ENCODE peak calls at places on chromosomes 6 and 20, in ten cellular contexts. One of them, this sample, is unnamed.

GRCh38 chr20:19734811-19735210 is 23.2 kb upstream of the RIN2 start:
- DNase-seq in RWPE1: no peak
- DNase-seq in aorta: no peak
- DNase-seq in astrocyte: no peak
- DNase-seq in left ventricle myocardium inferior: no peak
- DNase-seq in psoas muscle: no peak
- DNase-seq in body of pancreas: no peak
- DNase-seq in fibroblast of lung: no peak
- DNase-seq in GM23248: no peak
- DNase-seq in WERI-Rb-1: no peak
- DNase-seq in this sample: no peak

GRCh38 chr6:65937982-65938381 is 231.0 kb upstream of the EYS start:
- DNase-seq in GM23248: no peak
- DNase-seq in psoas muscle: no peak
- DNase-seq in fibroblast of lung: peak; percentile 42
- DNase-seq in RWPE1: no peak
- DNase-seq in aorta: peak; percentile 34
- DNase-seq in astrocyte: peak; percentile 6
- DNase-seq in body of pancreas: peak; percentile 14
- DNase-seq in WERI-Rb-1: no peak
- DNase-seq in left ventricle myocardium inferior: no peak
- DNase-seq in this sample: no peak

GRCh38 chr20:45994761-45995160 is 13.9 kb upstream of the MMP9 start:
- DNase-seq in RWPE1: no peak
- DNase-seq in fibroblast of lung: no peak
- DNase-seq in astrocyte: no peak
- DNase-seq in aorta: no peak
- DNase-seq in GM23248: no peak
- DNase-seq in WERI-Rb-1: no peak
- DNase-seq in left ventricle myocardium inferior: no peak
- DNase-seq in psoas muscle: no peak
- DNase-seq in body of pancreas: no peak
- DNase-seq in this sample: no peak

GRCh38 chr6:44316481-44316880 is 3.3 kb upstream of the AARS2 start:
- DNase-seq in WERI-Rb-1: no peak
- DNase-seq in GM23248: no peak
- DNase-seq in body of pancreas: no peak
- DNase-seq in psoas muscle: no peak
- DNase-seq in fibroblast of lung: no peak
- DNase-seq in left ventricle myocardium inferior: no peak
- DNase-seq in aorta: no peak
- DNase-seq in astrocyte: no peak
- DNase-seq in RWPE1: no peak
- DNase-seq in this sample: no peak

GRCh38 chr6:168886306-168886854 is 367.3 kb downstream of the THBS2 start:
- DNase-seq in left ventricle myocardium inferior: no peak
- DNase-seq in RWPE1: no peak
- DNase-seq in astrocyte: no peak
- DNase-seq in aorta: no peak
- DNase-seq in fibroblast of lung: no peak
- DNase-seq in WERI-Rb-1: no peak
- DNase-seq in psoas muscle: no peak
- DNase-seq in GM23248: no peak
- DNase-seq in body of pancreas: peak; percentile 30
- DNase-seq in this sample: no peak

GRCh38 chr6:43368517-43369160 is 808 bp downstream of the ZNF318 start:
- DNase-seq in body of pancreas: peak; percentile 45
- DNase-seq in GM23248: peak; percentile 82
- DNase-seq in left ventricle myocardium inferior: peak; percentile 46
- DNase-seq in WERI-Rb-1: peak; percentile 67
- DNase-seq in fibroblast of lung: peak; percentile 37
- DNase-seq in astrocyte: peak; percentile 34
- DNase-seq in aorta: peak; percentile 84
- DNase-seq in psoas muscle: peak; percentile 71
- DNase-seq in RWPE1: peak; percentile 51
- DNase-seq in this sample: peak; percentile 63

GRCh38 chr20:59222239-59222981 is 58.8 kb downstream of the ZNF831 start:
- DNase-seq in left ventricle myocardium inferior: peak; percentile 83
- DNase-seq in WERI-Rb-1: peak; percentile 87
- DNase-seq in GM23248: peak; percentile 86
- DNase-seq in psoas muscle: peak; percentile 86
- DNase-seq in astrocyte: peak; percentile 39
- DNase-seq in aorta: peak; percentile 93
- DNase-seq in RWPE1: peak; percentile 92
- DNase-seq in body of pancreas: peak; percentile 80
- DNase-seq in fibroblast of lung: peak; percentile 72
- DNase-seq in this sample: peak; percentile 94

GRCh38 chr20:25139061-25139705 is 56.3 kb upstream of the ENTPD6 start:
- DNase-seq in psoas muscle: no peak
- DNase-seq in fibroblast of lung: no peak
- DNase-seq in aorta: no peak
- DNase-seq in astrocyte: no peak
- DNase-seq in body of pancreas: no peak
- DNase-seq in GM23248: no peak
- DNase-seq in WERI-Rb-1: peak; percentile 30
- DNase-seq in RWPE1: peak; percentile 42
- DNase-seq in left ventricle myocardium inferior: no peak
- DNase-seq in this sample: no peak

GRCh38 chr20:57579898-57580447 is 19.1 kb downstream of the PCK1 start:
- DNase-seq in left ventricle myocardium inferior: no peak
- DNase-seq in aorta: peak; percentile 70
- DNase-seq in RWPE1: peak; percentile 36
- DNase-seq in GM23248: peak; percentile 30
- DNase-seq in psoas muscle: no peak
- DNase-seq in body of pancreas: no peak
- DNase-seq in fibroblast of lung: no peak
- DNase-seq in astrocyte: peak; percentile 16
- DNase-seq in WERI-Rb-1: no peak
- DNase-seq in this sample: no peak

GRCh38 chr20:57578476-57579165 is 17.7 kb downstream of the PCK1 start:
- DNase-seq in GM23248: no peak
- DNase-seq in fibroblast of lung: no peak
- DNase-seq in psoas muscle: no peak
- DNase-seq in body of pancreas: no peak
- DNase-seq in aorta: peak; percentile 51
- DNase-seq in left ventricle myocardium inferior: no peak
- DNase-seq in WERI-Rb-1: no peak
- DNase-seq in astrocyte: no peak
- DNase-seq in RWPE1: no peak
- DNase-seq in this sample: no peak

GRCh38 chr20:57577679-57578475 is 17.0 kb downstream of the PCK1 start:
- DNase-seq in psoas muscle: no peak
- DNase-seq in GM23248: no peak
- DNase-seq in left ventricle myocardium inferior: no peak
- DNase-seq in body of pancreas: no peak
- DNase-seq in aorta: peak; percentile 47
- DNase-seq in astrocyte: no peak
- DNase-seq in fibroblast of lung: no peak
- DNase-seq in WERI-Rb-1: no peak
- DNase-seq in RWPE1: no peak
- DNase-seq in this sample: no peak

GRCh38 chr20:57580478-57581201 is 19.7 kb downstream of the PCK1 start:
- DNase-seq in GM23248: no peak
- DNase-seq in RWPE1: no peak
- DNase-seq in left ventricle myocardium inferior: no peak
- DNase-seq in body of pancreas: no peak
- DNase-seq in WERI-Rb-1: no peak
- DNase-seq in aorta: peak; percentile 61
- DNase-seq in fibroblast of lung: no peak
- DNase-seq in psoas muscle: no peak
- DNase-seq in astrocyte: no peak
- DNase-seq in this sample: no peak

DNA sequence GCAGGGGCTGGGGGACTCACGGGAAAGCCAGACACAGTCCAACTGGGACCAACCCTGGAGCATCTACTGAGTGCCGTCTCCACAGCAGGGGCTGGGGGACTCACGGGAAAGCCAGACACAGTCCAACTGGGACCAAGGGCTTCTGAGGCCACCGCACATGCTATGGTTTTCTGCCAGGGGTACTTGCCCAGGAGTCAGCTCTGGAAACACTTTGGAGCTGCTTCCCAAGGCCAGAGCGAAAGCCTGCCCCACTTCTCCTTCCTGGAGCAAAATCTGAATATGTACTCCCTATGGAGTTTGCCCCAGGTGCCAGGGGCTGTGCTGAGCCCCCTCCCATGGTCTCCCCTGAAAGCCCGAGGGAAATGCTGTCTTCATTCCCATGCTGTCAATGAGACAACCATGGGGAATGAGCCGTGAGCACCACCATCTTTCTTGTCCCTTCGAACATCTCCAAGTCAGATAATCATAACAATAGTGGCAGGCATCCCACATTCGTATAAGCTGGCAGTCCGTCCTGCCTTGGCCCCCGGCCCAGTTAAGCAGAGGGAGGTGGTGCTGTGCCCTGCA is 18.5 kb downstream of the PCK1 start:
- DNase-seq in aorta: peak; percentile 33
- DNase-seq in left ventricle myocardium inferior: no peak
- DNase-seq in GM23248: no peak
- DNase-seq in astrocyte: no peak
- DNase-seq in body of pancreas: no peak
- DNase-seq in psoas muscle: no peak
- DNase-seq in fibroblast of lung: no peak
- DNase-seq in WERI-Rb-1: no peak
- DNase-seq in RWPE1: no peak
- DNase-seq in this sample: no peak
- H3K27ac ChIP-seq in aorta: no peak overlapping the region
- H3K27ac ChIP-seq in left ventricle myocardium inferior: no peak overlapping the region
- H3K27ac ChIP-seq in GM23248: no peak overlapping the region
- H3K27ac ChIP-seq in astrocyte: no peak overlapping the region
- H3K27ac ChIP-seq in body of pancreas: no peak overlapping the region
- H3K27ac ChIP-seq in psoas muscle: no peak overlapping the region
- H3K27ac ChIP-seq in fibroblast of lung: no peak overlapping the region
- H3K27ac ChIP-seq in WERI-Rb-1: no peak overlapping the region
- H3K27ac ChIP-seq in RWPE1: no peak overlapping the region
- H3K27ac ChIP-seq in this sample: no peak overlapping the region

GRCh38 chr6:166671434-166672061 is 44.5 kb upstream of the RPS6KA2 start:
- DNase-seq in RWPE1: no peak
- DNase-seq in GM23248: no peak
- DNase-seq in fibroblast of lung: peak; percentile 44
- DNase-seq in WERI-Rb-1: peak; percentile 43
- DNase-seq in body of pancreas: peak; percentile 77
- DNase-seq in psoas muscle: no peak
- DNase-seq in astrocyte: peak; percentile 40
- DNase-seq in aorta: no peak
- DNase-seq in left ventricle myocardium inferior: no peak
- DNase-seq in this sample: no peak

GRCh38 chr6:166672624-166673165 is 45.6 kb upstream of the RPS6KA2 start:
- DNase-seq in left ventricle myocardium inferior: no peak
- DNase-seq in fibroblast of lung: no peak
- DNase-seq in WERI-Rb-1: no peak
- DNase-seq in astrocyte: no peak
- DNase-seq in psoas muscle: no peak
- DNase-seq in GM23248: no peak
- DNase-seq in aorta: no peak
- DNase-seq in body of pancreas: no peak
- DNase-seq in RWPE1: no peak
- DNase-seq in this sample: no peak

GRCh38 chr6:166670894-166671293 is 43.8 kb upstream of the RPS6KA2 start:
- DNase-seq in WERI-Rb-1: no peak
- DNase-seq in fibroblast of lung: no peak
- DNase-seq in body of pancreas: no peak
- DNase-seq in psoas muscle: no peak
- DNase-seq in aorta: no peak
- DNase-seq in left ventricle myocardium inferior: no peak
- DNase-seq in astrocyte: no peak
- DNase-seq in GM23248: no peak
- DNase-seq in RWPE1: no peak
- DNase-seq in this sample: no peak

GRCh38 chr6:166673309-166673708 is 46.3 kb upstream of the RPS6KA2 start:
- DNase-seq in psoas muscle: no peak
- DNase-seq in WERI-Rb-1: no peak
- DNase-seq in RWPE1: no peak
- DNase-seq in GM23248: no peak
- DNase-seq in left ventricle myocardium inferior: no peak
- DNase-seq in fibroblast of lung: no peak
- DNase-seq in aorta: no peak
- DNase-seq in body of pancreas: no peak
- DNase-seq in astrocyte: no peak
- DNase-seq in this sample: no peak

DNA sequence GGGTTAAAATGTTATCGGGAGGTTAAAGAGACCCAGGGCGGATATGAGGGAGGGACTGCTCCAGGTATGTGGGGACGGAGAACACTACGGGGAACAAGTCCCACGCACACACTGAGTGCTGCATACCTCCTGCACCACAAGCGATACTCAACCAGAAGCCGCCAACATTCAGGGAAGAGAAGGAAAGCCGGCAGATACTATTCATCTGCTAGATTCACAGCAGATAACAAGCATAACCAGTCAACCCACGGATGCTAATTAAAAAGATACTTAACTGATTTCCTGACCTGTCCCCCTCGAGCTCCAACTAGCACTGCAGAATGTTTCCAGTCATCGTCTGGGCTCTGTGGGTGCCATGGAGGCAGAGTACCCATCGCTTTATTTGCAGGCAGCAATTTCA is 45.1 kb upstream of the RPS6KA2 start:
- DNase-seq in aorta: no peak
- DNase-seq in GM23248: no peak
- DNase-seq in fibroblast of lung: no peak
- DNase-seq in WERI-Rb-1: no peak
- DNase-seq in left ventricle myocardium inferior: no peak
- DNase-seq in psoas muscle: no peak
- DNase-seq in body of pancreas: no peak
- DNase-seq in RWPE1: no peak
- DNase-seq in astrocyte: peak; percentile 25
- DNase-seq in this sample: no peak
- H3K27ac ChIP-seq in aorta: no peak overlapping the region
- H3K27ac ChIP-seq in GM23248: no peak overlapping the region
- H3K27ac ChIP-seq in fibroblast of lung: no peak overlapping the region
- H3K27ac ChIP-seq in WERI-Rb-1: no peak overlapping the region
- H3K27ac ChIP-seq in left ventricle myocardium inferior: no peak overlapping the region
- H3K27ac ChIP-seq in psoas muscle: no peak overlapping the region
- H3K27ac ChIP-seq in body of pancreas: no peak overlapping the region
- H3K27ac ChIP-seq in RWPE1: peak overlapping the region; percentile 28
- H3K27ac ChIP-seq in astrocyte: no peak overlapping the region
- H3K27ac ChIP-seq in this sample: no peak overlapping the region

GRCh38 chr6:136051140-136051775 is 198.9 kb downstream of the MTFR2 start:
- DNase-seq in WERI-Rb-1: no peak
- DNase-seq in astrocyte: peak; percentile 71
- DNase-seq in RWPE1: no peak
- DNase-seq in body of pancreas: no peak
- DNase-seq in aorta: no peak
- DNase-seq in left ventricle myocardium inferior: no peak
- DNase-seq in fibroblast of lung: peak; percentile 76
- DNase-seq in psoas muscle: no peak
- DNase-seq in GM23248: no peak
- DNase-seq in this sample: no peak

GRCh38 chr6:136050475-136050874 is 199.0 kb downstream of the PDE7B start:
- DNase-seq in RWPE1: no peak
- DNase-seq in aorta: no peak
- DNase-seq in GM23248: no peak
- DNase-seq in astrocyte: no peak
- DNase-seq in fibroblast of lung: no peak
- DNase-seq in left ventricle myocardium inferior: no peak
- DNase-seq in psoas muscle: no peak
- DNase-seq in body of pancreas: no peak
- DNase-seq in WERI-Rb-1: no peak
- DNase-seq in this sample: no peak

GRCh38 chr6:136052046-136052445 is 198.1 kb downstream of the MTFR2 start:
- DNase-seq in GM23248: no peak
- DNase-seq in aorta: no peak
- DNase-seq in left ventricle myocardium inferior: no peak
- DNase-seq in body of pancreas: no peak
- DNase-seq in psoas muscle: no peak
- DNase-seq in WERI-Rb-1: no peak
- DNase-seq in fibroblast of lung: no peak
- DNase-seq in astrocyte: no peak
- DNase-seq in RWPE1: no peak
- DNase-seq in this sample: no peak
- H3K27ac ChIP-seq in GM23248: no peak overlapping the region
- H3K27ac ChIP-seq in aorta: no peak overlapping the region
- H3K27ac ChIP-seq in left ventricle myocardium inferior: peak overlapping the region; percentile 84
- H3K27ac ChIP-seq in body of pancreas: no peak overlapping the region
- H3K27ac ChIP-seq in psoas muscle: no peak overlapping the region
- H3K27ac ChIP-seq in WERI-Rb-1: no peak overlapping the region
- H3K27ac ChIP-seq in fibroblast of lung: no peak overlapping the region
- H3K27ac ChIP-seq in astrocyte: no peak overlapping the region
- H3K27ac ChIP-seq in RWPE1: no peak overlapping the region
- H3K27ac ChIP-seq in this sample: no peak overlapping the region

DNA sequence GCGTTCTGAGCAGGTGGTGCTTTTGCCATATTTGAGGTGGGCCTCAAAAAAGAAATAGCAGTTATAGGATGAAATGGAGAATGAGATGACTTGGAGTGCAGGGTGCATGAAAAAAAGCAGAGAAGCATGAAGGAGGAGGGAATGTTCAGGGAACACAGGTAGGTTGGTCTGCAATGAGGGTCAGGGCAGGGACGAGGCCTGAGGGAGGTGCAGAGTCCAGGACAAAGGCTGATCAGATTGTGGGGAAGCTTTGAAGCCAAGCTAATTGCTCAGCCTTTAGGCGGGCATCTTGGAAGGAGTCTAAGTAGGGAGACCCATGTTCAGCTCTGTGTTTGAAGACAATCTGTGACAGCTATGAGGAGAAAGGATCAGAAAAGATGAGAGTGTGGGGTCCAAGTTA is 12.0 kb downstream of the TRAM2 start:
- DNase-seq in astrocyte: no peak
- DNase-seq in aorta: no peak
- DNase-seq in left ventricle myocardium inferior: no peak
- DNase-seq in RWPE1: no peak
- DNase-seq in GM23248: no peak
- DNase-seq in WERI-Rb-1: no peak
- DNase-seq in body of pancreas: no peak
- DNase-seq in fibroblast of lung: no peak
- DNase-seq in psoas muscle: no peak
- DNase-seq in this sample: no peak
- H3K27ac ChIP-seq in astrocyte: no peak overlapping the region
- H3K27ac ChIP-seq in aorta: no peak overlapping the region
- H3K27ac ChIP-seq in left ventricle myocardium inferior: no peak overlapping the region
- H3K27ac ChIP-seq in RWPE1: no peak overlapping the region
- H3K27ac ChIP-seq in GM23248: peak overlapping the region; percentile 93
- H3K27ac ChIP-seq in WERI-Rb-1: no peak overlapping the region
- H3K27ac ChIP-seq in body of pancreas: no peak overlapping the region
- H3K27ac ChIP-seq in fibroblast of lung: no peak overlapping the region
- H3K27ac ChIP-seq in psoas muscle: no peak overlapping the region
- H3K27ac ChIP-seq in this sample: no peak overlapping the region